ENCODE peak calls at places on chromosomes 12 and 14, in nine cellular contexts. J is K562, Y is heart left ventricle, X is tibial artery, B is ovary, C is HCT116, W is testis, L is endothelial cell of umbilical vein, H is fibroblast of lung. D is an unnamed sample. For H3K4me1, the result is how much of the 10 kb centered on the place peaks cover.

GRCh38 chr12:93176166-93176565 is 201.6 kb upstream of the NUDT4 start:
- DNase-seq in J (no peak), Y (no peak), X (no peak), B (no peak), C (no peak), W (no peak), L (peak), H (peak), D (no peak)

GRCh38 chr12:56565510-56566101 is 44.0 kb downstream of the RBMS2 start:
- DNase-seq in J (peak), Y (peak), X (peak), B (peak), C (no peak), W (peak), L (peak), H (peak), D (no peak)

GRCh38 chr12:93020225-93020997 is 91.3 kb upstream of the EEA1 start:
- DNase-seq in J (peak), Y (no peak), X (no peak), B (peak), C (no peak), W (no peak), L (peak), H (no peak), D (no peak)

GRCh38 chr14:60695327-60695726 is 28.8 kb downstream of the SIX4 start:
- DNase-seq in J (no peak), Y (no peak), X (no peak), B (no peak), C (no peak), W (no peak), L (no peak), H (no peak), D (no peak)

GRCh38 chr12:64767495-64767894 is 8.3 kb upstream of the GNS start:
- DNase-seq in J (peak), Y (no peak), X (no peak), B (no peak), C (no peak), W (no peak), L (no peak), H (no peak), D (no peak)

GRCh38 chr12:830111-830867 is 77.9 kb downstream of the WNK1 start:
- DNase-seq in J (no peak), Y (no peak), X (no peak), B (no peak), C (no peak), W (no peak), L (no peak), H (no peak), D (no peak)

GRCh38 chr12:28100717-28101116 is 89.5 kb upstream of the CCDC91 start:
- DNase-seq in J (no peak), Y (no peak), X (no peak), B (no peak), C (no peak), W (no peak), L (no peak), H (peak), D (no peak)

GRCh38 chr14:88553886-88554457 is 835 bp downstream of the PTPN21 start:
- DNase-seq in J (no peak), Y (no peak), X (no peak), B (peak), C (no peak), W (peak), L (peak), H (peak), D (no peak)

GRCh38 chr14:95698287-95698686 is 12.1 kb downstream of the TCL1B start:
- DNase-seq in J (no peak), Y (no peak), X (no peak), B (no peak), C (no peak), W (no peak), L (no peak), H (no peak), D (no peak)

GRCh38 chr14:105471823-105472495 is 2.7 kb upstream of the CRIP2 start:
- DNase-seq in J (no peak), Y (peak), X (peak), B (no peak), C (no peak), W (no peak), L (no peak), H (no peak), D (no peak)

GRCh38 chr14:95254356-95254755 is 65.4 kb downstream of the CLMN start:
- DNase-seq in J (no peak), Y (no peak), X (no peak), B (no peak), C (no peak), W (no peak), L (no peak), H (no peak), D (no peak)

GRCh38 chr12:130658106-130658505 is 58.0 kb downstream of the RIMBP2 start:
- DNase-seq in J (no peak), Y (no peak), X (no peak), B (no peak), C (no peak), W (no peak), L (no peak), H (no peak), D (no peak)

GRCh38 chr12:86081798-86082197 is 174.4 kb downstream of the MGAT4C start:
- DNase-seq in J (no peak), Y (no peak), X (no peak), B (no peak), C (no peak), W (peak), L (no peak), H (peak), D (no peak)

GRCh38 chr12:64610092-64610659 is at the start of gene RASSF3:
- DNase-seq in J (peak), Y (peak), X (peak), B (peak), C (peak), W (peak), L (peak), H (peak), D (peak)

GRCh38 chr14:94805726-94806288 is 35.9 kb upstream of the GSC start:
- DNase-seq in J (no peak), Y (no peak), X (no peak), B (no peak), C (no peak), W (peak), L (no peak), H (peak), D (no peak)

GRCh38 chr14:46653031-46653775 is 1.6 kb upstream of the RPL10L start:
- DNase-seq in J (no peak), Y (no peak), X (no peak), B (no peak), C (no peak), W (no peak), L (no peak), H (no peak), D (no peak)

GRCh38 chr14:50342211-50343080 is 30.3 kb downstream of the DMAC2L start:
- DNase-seq in J (peak), Y (peak), X (peak), B (peak), C (no peak), W (peak), L (peak), H (peak), D (peak)

GRCh38 chr12:47591387-47591786 is 114.4 kb downstream of the RPAP3 start:
- DNase-seq in J (no peak), Y (no peak), X (no peak), B (no peak), C (no peak), W (peak), L (no peak), H (peak), D (no peak)

GRCh38 chr12:76341436-76342030 is 6.7 kb downstream of the BBS10 start:
- DNase-seq in J (no peak), Y (no peak), X (no peak), B (no peak), C (no peak), W (no peak), L (peak), H (peak), D (no peak)

GRCh38 chr12:15774819-15775218 is 14.4 kb downstream of the EPS8 start:
- DNase-seq in J (no peak), Y (no peak), X (no peak), B (no peak), C (no peak), W (no peak), L (no peak), H (peak), D (no peak)

GRCh38 chr14:88245321-88245720 is 77.7 kb downstream of the KCNK10 start:
- DNase-seq in J (no peak), Y (no peak), X (no peak), B (no peak), C (no peak), W (no peak), L (no peak), H (no peak), D (peak)

GRCh38 chr12:32217354-32218310 is 111.0 kb downstream of the BICD1 start:
- DNase-seq in J (no peak), Y (no peak), X (no peak), B (no peak), C (no peak), W (no peak), L (no peak), H (peak), D (no peak)

GRCh38 chr12:49555631-49556390 is 12.1 kb downstream of the MCRS1 start:
- DNase-seq in J (no peak), Y (no peak), X (no peak), B (no peak), C (no peak), W (no peak), L (no peak), H (no peak), D (no peak)

GRCh38 chr14:65277027-65277426 is 135.5 kb upstream of the FUT8 start:
- DNase-seq in J (no peak), Y (no peak), X (no peak), B (no peak), C (no peak), W (no peak), L (no peak), H (peak), D (no peak)

DNA sequence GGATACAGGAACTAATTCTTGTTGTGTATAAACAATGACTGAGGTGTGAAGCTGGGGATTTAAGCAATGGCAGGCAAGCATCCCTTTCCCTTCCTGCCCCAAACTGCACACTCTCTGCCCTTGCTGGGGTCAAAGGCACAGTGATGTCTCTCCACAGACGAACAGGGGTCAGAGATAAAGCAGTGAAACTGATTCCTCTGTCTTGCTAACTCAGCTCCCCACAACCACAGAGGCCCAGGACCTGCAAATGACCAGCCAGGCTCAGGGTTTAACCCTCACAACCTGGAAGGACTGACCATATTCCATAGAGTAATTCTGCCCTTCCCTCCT is 67.2 kb downstream of the CCDC88C start:
- DNase-seq in J (no peak), Y (no peak), X (no peak), B (no peak), C (no peak), W (no peak), L (no peak), H (no peak), D (no peak)
- H3K4me1 ChIP-seq in J (under half), Y (under half), X (under half), B (under half), C (under half), W (under half), L (under half), H (under half), D (under half)

DNA sequence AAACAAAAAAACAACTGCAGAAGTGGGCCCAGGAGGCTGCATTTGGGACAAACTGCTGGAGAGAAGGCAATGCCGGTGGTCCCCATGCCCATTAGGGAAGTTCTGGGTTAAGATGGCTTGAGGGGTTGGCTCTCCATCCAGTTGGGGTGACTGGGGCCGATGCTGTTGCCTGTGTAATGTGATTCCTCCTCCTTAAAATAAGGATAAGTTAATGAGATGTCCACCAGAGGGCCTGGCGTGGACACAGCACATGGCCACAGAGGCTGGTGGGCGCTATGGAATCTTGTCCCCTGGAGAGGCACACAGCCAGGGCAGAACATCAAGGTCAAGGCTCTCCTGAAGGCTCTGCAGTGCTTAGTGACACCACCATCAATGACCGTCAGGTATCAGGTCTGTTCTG is 1.0 kb upstream of the TESC start:
- DNase-seq in J (peak), Y (peak), X (no peak), B (no peak), C (peak), W (peak), L (no peak), H (no peak), D (no peak)
- TF ChIP-seq CTCF in J (peak), Y (peak), X (no peak), B (no peak), C (peak), W (no peak), L (peak), H (peak), D (peak)

GRCh38 chr12:11714626-11715025 is 65.2 kb downstream of the ETV6 start:
- DNase-seq in J (no peak), Y (no peak), X (no peak), B (no peak), C (no peak), W (no peak), L (no peak), H (no peak), D (no peak)
- H3K4me1 ChIP-seq in J (under half), Y (half or more), X (half or more), B (under half), C (under half), W (under half), L (under half), H (under half), D (under half)

GRCh38 chr12:101824831-101825230 is 5.9 kb downstream of the GNPTAB start:
- DNase-seq in J (no peak), Y (no peak), X (no peak), B (no peak), C (no peak), W (no peak), L (no peak), H (no peak), D (no peak)

GRCh38 chr12:101819467-101819866 is 11.3 kb downstream of the GNPTAB start:
- DNase-seq in J (no peak), Y (no peak), X (no peak), B (no peak), C (no peak), W (no peak), L (no peak), H (no peak), D (no peak)

GRCh38 chr12:101826766-101827368 is 3.9 kb downstream of the GNPTAB start:
- DNase-seq in J (no peak), Y (no peak), X (no peak), B (no peak), C (no peak), W (no peak), L (no peak), H (no peak), D (no peak)

GRCh38 chr12:101823039-101823438 is 7.7 kb downstream of the GNPTAB start:
- DNase-seq in J (no peak), Y (no peak), X (no peak), B (no peak), C (no peak), W (no peak), L (no peak), H (no peak), D (no peak)

GRCh38 chr12:101823891-101824290 is 6.9 kb downstream of the GNPTAB start:
- DNase-seq in J (peak), Y (peak), X (no peak), B (no peak), C (peak), W (peak), L (peak), H (peak), D (peak)
- TF ChIP-seq CTCF in J (peak), Y (peak), X (no peak), B (no peak), C (peak), W (no peak), L (peak), H (peak), D (peak)

DNA sequence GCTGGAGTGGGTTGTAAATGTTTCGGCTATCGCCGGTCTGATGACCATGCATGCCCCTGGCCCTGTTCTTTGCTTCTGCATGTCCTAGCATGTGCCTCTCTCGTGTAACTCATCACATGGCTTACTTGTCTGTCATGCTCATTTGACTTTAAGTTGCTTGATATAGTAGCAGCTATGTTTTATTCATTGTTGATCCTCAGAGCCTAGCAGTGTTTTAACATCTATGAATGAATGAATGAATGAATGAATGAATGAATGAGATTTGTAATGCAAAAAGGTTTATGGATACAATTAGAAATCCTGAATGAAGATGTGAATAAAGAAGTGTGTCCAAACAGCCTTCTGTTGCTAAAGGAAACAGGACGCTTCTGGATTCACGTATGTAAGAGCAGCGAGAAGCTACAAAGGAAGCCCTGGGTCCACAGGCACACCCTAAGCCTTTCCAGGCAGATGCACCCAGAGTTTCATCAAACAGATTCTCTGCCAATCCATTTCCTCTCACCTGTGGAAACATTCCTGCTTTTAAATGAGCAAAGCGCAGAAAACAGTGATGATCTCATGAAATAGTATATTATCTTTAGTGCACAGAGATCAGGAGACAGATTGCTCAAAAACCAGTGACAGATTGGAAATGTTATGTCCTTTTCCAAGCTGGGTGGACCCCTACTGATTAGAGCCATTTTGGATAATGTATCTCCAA is 3.4 kb downstream of the GSG1 start:
- DNase-seq in J (no peak), Y (no peak), X (no peak), B (no peak), C (no peak), W (no peak), L (peak), H (no peak), D (no peak)
- H3K4me1 ChIP-seq in J (under half), Y (half or more), X (under half), B (under half), C (half or more), W (under half), L (under half), H (under half), D (under half)

GRCh38 chr12:111457071-111457470 is 51.3 kb downstream of the SH2B3 start:
- DNase-seq in J (no peak), Y (no peak), X (no peak), B (no peak), C (no peak), W (peak), L (no peak), H (no peak), D (no peak)

GRCh38 chr12:111455448-111456320 is 50.0 kb downstream of the SH2B3 start:
- DNase-seq in J (no peak), Y (no peak), X (peak), B (no peak), C (no peak), W (peak), L (no peak), H (peak), D (no peak)

GRCh38 chr12:111454311-111454710 is 48.6 kb downstream of the SH2B3 start:
- DNase-seq in J (no peak), Y (no peak), X (peak), B (no peak), C (no peak), W (peak), L (no peak), H (no peak), D (no peak)

GRCh38 chr12:111453071-111453989 is 47.6 kb downstream of the SH2B3 start:
- DNase-seq in J (no peak), Y (no peak), X (peak), B (no peak), C (no peak), W (peak), L (no peak), H (no peak), D (no peak)

GRCh38 chr12:111454716-111455447 is 49.2 kb downstream of the SH2B3 start:
- DNase-seq in J (no peak), Y (no peak), X (peak), B (no peak), C (no peak), W (peak), L (no peak), H (no peak), D (no peak)
- TF ChIP-seq CTCF in J (no peak), Y (no peak), X (no peak), B (no peak), C (no peak), W (no peak), L (no peak), H (no peak), D (no peak)

DNA sequence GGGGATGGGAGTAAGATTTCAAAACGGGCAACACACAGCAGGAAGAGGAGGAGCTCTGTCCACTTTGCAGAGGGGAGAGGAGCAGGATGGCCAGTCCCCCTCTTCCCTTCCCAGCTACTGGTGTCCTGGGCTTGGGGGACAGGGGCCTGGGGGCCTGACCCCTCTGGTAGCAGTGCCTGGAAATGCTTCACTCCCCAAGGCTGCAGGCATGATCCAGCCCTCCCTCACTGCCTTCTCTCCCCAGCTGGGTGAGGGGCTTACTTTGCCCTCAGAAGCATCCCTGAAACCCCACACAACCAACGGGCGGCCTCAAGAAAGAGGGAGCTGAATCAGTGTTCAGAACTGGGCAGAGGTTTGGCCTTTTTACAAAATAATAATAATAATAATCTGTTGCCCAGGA is 279.5 kb downstream of the DPF3 start:
- DNase-seq in J (no peak), Y (no peak), X (no peak), B (no peak), C (no peak), W (no peak), L (no peak), H (no peak), D (no peak)
- H3K4me1 ChIP-seq in J (under half), Y (half or more), X (under half), B (under half), C (under half), W (under half), L (under half), H (under half), D (half or more)

GRCh38 chr14:28599191-28599590 is 167.4 kb upstream of the FOXG1 start:
- DNase-seq in J (no peak), Y (no peak), X (no peak), B (no peak), C (no peak), W (no peak), L (no peak), H (no peak), D (no peak)

GRCh38 chr14:28599605-28600004 is 167.0 kb upstream of the FOXG1 start:
- DNase-seq in J (no peak), Y (no peak), X (no peak), B (no peak), C (no peak), W (no peak), L (no peak), H (no peak), D (no peak)

DNA sequence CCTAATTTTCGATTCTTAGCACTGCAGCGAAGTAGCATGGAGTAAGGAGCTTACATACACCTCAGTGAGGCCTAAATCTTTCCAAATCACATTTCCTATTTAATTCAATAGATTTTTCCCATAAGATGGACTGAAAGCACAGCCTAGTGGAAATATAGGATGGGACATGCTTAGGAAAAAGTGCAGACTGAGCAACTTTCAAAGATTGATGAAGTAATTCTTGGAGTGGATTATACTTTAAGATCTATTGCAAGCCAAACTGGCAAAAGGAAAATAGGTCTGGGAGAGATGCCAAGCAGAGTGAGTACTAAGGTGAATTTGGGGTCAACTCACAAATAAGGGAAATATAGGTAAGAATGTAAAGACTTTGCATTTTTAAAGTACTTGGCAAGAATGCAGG is 170.3 kb upstream of the FOXG1 start:
- DNase-seq in J (no peak), Y (no peak), X (no peak), B (no peak), C (no peak), W (no peak), L (peak), H (peak), D (no peak)
- TF ChIP-seq CTCF in J (no peak), Y (no peak), X (no peak), B (no peak), C (no peak), W (no peak), L (no peak), H (peak), D (no peak)